ENCODE peak calls at places on chromosomes 4 and X, in six cellular contexts. F, G, W, V, Y and L are unnamed samples.

GRCh38 chrX:8083276-8083675 is 87.8 kb downstream of the VCX2 start:
- DNase-seq in Y (no peak), W (no peak), F (no peak), G (no peak), V (peak), L (no peak)

GRCh38 chrX:40437348-40437747 is 143.4 kb upstream of the ATP6AP2 start:
- DNase-seq in G (no peak), F (no peak), V (no peak), Y (no peak), W (no peak), L (no peak)

GRCh38 chr4:112765317-112765989 is 128.5 kb downstream of the LARP7 start:
- DNase-seq in W (no peak), V (peak), Y (peak), F (no peak), G (no peak), L (peak)

GRCh38 chr4:154566639-154567204 is 3.9 kb downstream of the FGB start:
- DNase-seq in G (no peak), V (no peak), W (no peak), Y (no peak), F (no peak), L (peak)

GRCh38 chrX:148681605-148682004 is 181.2 kb downstream of the AFF2 start:
- DNase-seq in V (no peak), G (no peak), Y (peak), F (no peak), W (no peak), L (no peak)

GRCh38 chrX:20382518-20383291 is 116.0 kb upstream of the RPS6KA3 start:
- DNase-seq in F (no peak), Y (no peak), W (no peak), G (no peak), V (no peak), L (peak)

GRCh38 chr4:106062452-106062875 is 167.2 kb downstream of the NPNT start:
- DNase-seq in G (no peak), W (no peak), Y (peak), F (no peak), V (peak), L (peak)

GRCh38 chr4:40038972-40039371 is 17.7 kb upstream of the N4BP2 start:
- DNase-seq in G (no peak), F (no peak), W (no peak), V (no peak), Y (no peak), L (peak)

GRCh38 chr4:121421594-121421993 is 40.8 kb upstream of the QRFPR start:
- DNase-seq in V (peak), F (no peak), Y (peak), G (no peak), W (no peak), L (peak)
- TF ChIP-seq CTCF in V (peak), F (peak), Y (peak), G (no peak), W (peak), L (peak)

DNA sequence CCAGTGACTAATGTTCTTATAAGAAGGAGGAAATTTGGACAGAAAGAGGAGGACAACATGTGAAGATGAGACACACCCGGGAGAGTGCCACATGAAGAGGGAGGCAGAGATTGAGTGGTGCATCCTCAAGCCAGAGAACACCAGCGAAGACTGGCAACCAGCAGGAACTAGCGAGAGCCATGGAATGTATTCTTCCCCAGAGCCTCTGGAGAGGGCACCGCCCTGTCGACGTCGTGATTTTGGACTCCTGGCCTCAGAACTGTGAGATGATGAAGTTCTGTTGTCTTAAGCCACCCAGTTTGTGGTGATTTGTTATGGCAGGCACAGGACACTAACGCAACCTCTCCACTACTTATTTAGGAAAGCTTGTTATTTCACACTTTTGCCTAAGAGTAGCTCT is 196.0 kb upstream of the TLL1 start:
- DNase-seq in V (no peak), G (no peak), F (no peak), W (no peak), Y (no peak), L (no peak)
- TF ChIP-seq CTCF in V (no peak), G (no peak), F (no peak), W (no peak), Y (no peak), L (no peak)

GRCh38 chr4:74967324-74967723 is 34.4 kb downstream of the PARM1 start:
- DNase-seq in W (no peak), Y (no peak), G (peak), F (no peak), V (no peak), L (peak)

GRCh38 chr4:74968456-74969164 is 35.7 kb downstream of the PARM1 start:
- DNase-seq in G (no peak), Y (no peak), F (no peak), W (no peak), V (no peak), L (no peak)

GRCh38 chr4:74962584-74962983 is 29.7 kb downstream of the PARM1 start:
- DNase-seq in G (no peak), V (no peak), F (no peak), Y (no peak), W (no peak), L (no peak)

GRCh38 chr4:74961230-74961629 is 28.3 kb downstream of the PARM1 start:
- DNase-seq in Y (no peak), V (no peak), F (no peak), W (no peak), G (no peak), L (no peak)

GRCh38 chr4:74964311-74964710 is 31.4 kb downstream of the PARM1 start:
- DNase-seq in Y (no peak), W (no peak), V (no peak), F (no peak), G (no peak), L (no peak)
- TF ChIP-seq CTCF in Y (no peak), W (no peak), V (no peak), F (no peak), G (no peak), L (no peak)

DNA sequence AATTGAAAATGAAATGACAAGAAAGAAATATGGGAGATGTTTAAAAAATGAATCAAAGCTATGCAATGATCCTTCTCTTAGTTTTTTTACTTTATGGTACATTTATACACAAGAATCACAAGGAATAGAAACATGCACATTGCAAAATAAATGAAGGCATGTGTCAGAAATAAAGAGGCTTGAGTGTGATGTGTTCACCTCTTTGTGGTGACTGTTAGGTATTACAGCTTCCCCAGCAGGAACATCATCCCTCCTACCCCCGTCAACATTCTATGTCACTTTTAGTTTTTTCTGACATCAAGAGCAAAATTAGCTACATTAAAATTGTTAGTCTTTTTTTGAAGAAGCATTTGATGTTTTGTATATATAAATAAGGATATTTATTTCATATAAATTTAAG is 214.8 kb downstream of the SLC4A4 start:
- DNase-seq in F (no peak), V (peak), G (no peak), W (no peak), Y (peak), L (peak)
- TF ChIP-seq CTCF in F (peak), V (peak), G (peak), W (peak), Y (peak), L (peak)

DNA sequence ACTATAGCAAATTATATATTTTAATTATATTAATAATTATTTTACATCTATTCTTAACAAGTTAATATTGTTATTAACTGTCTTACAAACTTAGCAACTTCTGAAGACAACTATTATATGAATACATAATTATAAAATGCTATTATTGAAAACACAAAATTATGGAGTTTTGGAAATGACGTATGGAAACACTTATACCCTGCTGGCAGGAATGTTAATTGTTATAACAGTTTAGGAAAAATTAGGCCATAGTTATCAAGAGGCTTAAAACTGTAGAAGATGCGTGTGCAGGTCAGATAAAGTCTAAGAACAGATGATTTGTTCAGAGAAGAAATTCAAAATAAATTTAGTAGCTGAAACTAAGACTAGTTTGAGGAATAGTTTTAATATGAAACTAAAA is 211.7 kb downstream of the FAT4 start:
- DNase-seq in V (peak), W (no peak), F (no peak), Y (peak), G (no peak), L (peak)
- TF ChIP-seq CTCF in V (peak), W (peak), F (no peak), Y (no peak), G (no peak), L (peak)